ENCODE peak calls at places on chromosomes 4 and X, in seven cellular contexts. Z is dorsolateral prefrontal cortex, D is cardiac muscle cell, S is lower lobe of right lung, C is neural progenitor cell, W is astrocyte, V is SK-N-SH. R is an unnamed sample.

GRCh38 chr4:166377578-166377977 is 504.5 kb downstream of the TLL1 start:
- DNase-seq in C (no peak), D (no peak), S (no peak), W (no peak), V (no peak), Z (no peak), R (no peak)

GRCh38 chr4:177442623-177443155 is 452 bp upstream of the AGA start:
- DNase-seq in Z (no peak), D (no peak), S (no peak), C (no peak), V (peak; percentile 16), W (no peak), R (no peak)

GRCh38 chr4:80798082-80798481 is 232.4 kb upstream of the BMP3 start:
- DNase-seq in S (no peak), C (no peak), D (no peak), V (no peak), Z (no peak), W (no peak), R (no peak)

GRCh38 chr4:113069212-113069892 is 19.9 kb downstream of the ANK2 start:
- DNase-seq in D (no peak), C (no peak), W (no peak), V (no peak), S (no peak), Z (no peak), R (no peak)

GRCh38 chr4:4838602-4839470 is 20.6 kb upstream of the MSX1 start:
- DNase-seq in D (no peak), S (no peak), W (peak; percentile 34), V (no peak), C (no peak), Z (no peak), R (no peak)

GRCh38 chrX:39773923-39774803 is 323.6 kb downstream of the BCOR start:
- DNase-seq in Z (no peak), D (peak; percentile 60), W (peak; percentile 49), V (no peak), S (no peak), C (no peak), R (no peak)

GRCh38 chrX:66074920-66075879 is 35.3 kb upstream of the VSIG4 start:
- DNase-seq in C (no peak), S (peak; percentile 58), Z (no peak), V (no peak), W (no peak), D (no peak), R (no peak)

GRCh38 chr4:20268028-20268427 is 16.3 kb downstream of the SLIT2 start:
- DNase-seq in Z (no peak), V (no peak), W (no peak), C (no peak), S (no peak), D (no peak), R (no peak)

GRCh38 chrX:72306851-72307645 is 1.3 kb upstream of the CITED1 start:
- DNase-seq in Z (peak; percentile 38), S (peak; percentile 72), W (peak; percentile 62), V (peak; percentile 87), C (peak; percentile 79), D (peak; percentile 73), R (peak; percentile 62)

GRCh38 chrX:101550825-101551767 is 749 bp downstream of the ARMCX1 start:
- DNase-seq in V (peak; percentile 82), C (peak; percentile 72), S (peak; percentile 52), W (peak; percentile 20), D (peak; percentile 47), Z (peak; percentile 56), R (no peak)

GRCh38 chr4:189202182-189202868 is 738.3 kb upstream of the FRG1 start:
- DNase-seq in C (peak; percentile 79), W (peak; percentile 5), S (peak; percentile 65), D (peak; percentile 65), V (peak; percentile 45), Z (peak; percentile 7), R (peak; percentile 49)

GRCh38 chr4:153497091-153497531 is 31.0 kb downstream of the TMEM131L start:
- DNase-seq in D (peak; percentile 42), S (no peak), V (no peak), C (no peak), W (peak; percentile 45), Z (no peak), R (no peak)

GRCh38 chr4:1379351-1379781 is 26.9 kb downstream of the NKX1-1 start:
- DNase-seq in V (no peak), W (no peak), D (no peak), Z (peak; percentile 2), C (no peak), S (peak; percentile 40), R (no peak)

GRCh38 chrX:10755477-10756334 is 135.3 kb upstream of the MID1 start:
- DNase-seq in V (no peak), D (peak; percentile 80), Z (no peak), S (no peak), C (peak; percentile 70), W (peak; percentile 89), R (peak; percentile 6)

GRCh38 chrX:136933617-136934145 is 53.2 kb upstream of the RBMX start:
- DNase-seq in C (peak; percentile 15), V (no peak), W (no peak), D (no peak), S (no peak), Z (no peak), R (no peak)

GRCh38 chr4:186924723-186925122 is 201.1 kb upstream of the FAT1 start:
- DNase-seq in V (no peak), C (no peak), D (no peak), W (no peak), S (no peak), Z (no peak), R (no peak)

GRCh38 chrX:40947276-40947675 is 138.0 kb upstream of the USP9X start:
- DNase-seq in C (no peak), W (peak; percentile 77), V (no peak), D (no peak), Z (no peak), S (no peak), R (no peak)

GRCh38 chrX:154030266-154030665 is 10.6 kb upstream of the IRAK1 start:
- DNase-seq in W (no peak), V (no peak), Z (no peak), C (no peak), D (no peak), S (no peak), R (no peak)

GRCh38 chr4:56681158-56681848 is at the start of gene HOPX:
- DNase-seq in Z (peak; percentile 27), C (no peak), D (peak; percentile 41), V (no peak), W (peak; percentile 46), S (peak; percentile 87), R (peak; percentile 37)

GRCh38 chrX:3699841-3700381 is 13.5 kb downstream of the PRKX start:
- DNase-seq in W (no peak), S (no peak), C (no peak), Z (no peak), D (no peak), V (no peak), R (no peak)

GRCh38 chr4:89056292-89056952 is 563 bp downstream of the FAM13A start:
- DNase-seq in W (no peak), V (no peak), Z (no peak), D (no peak), C (no peak), S (no peak), R (no peak)

GRCh38 chr4:175066923-175067627 is 148.9 kb downstream of the ADAM29 start:
- DNase-seq in W (no peak), S (no peak), C (no peak), D (no peak), V (no peak), Z (no peak), R (no peak)

GRCh38 chr4:173170210-173170778 is 1.7 kb downstream of the GALNT7 start:
- DNase-seq in D (no peak), Z (no peak), C (no peak), V (no peak), W (no peak), S (no peak), R (no peak)

GRCh38 chr4:66613591-66613990 is 931.7 kb downstream of the CENPC start:
- DNase-seq in W (peak; percentile 12), S (no peak), D (no peak), C (no peak), Z (no peak), V (no peak), R (no peak)

GRCh38 chrX:54964766-54965511 is 29.0 kb downstream of the PFKFB1 start:
- DNase-seq in D (no peak), V (no peak), C (no peak), S (no peak), W (no peak), Z (no peak), R (no peak)

GRCh38 chr4:73520821-73521220 is 39.3 kb downstream of the AFM start:
- DNase-seq in V (no peak), Z (no peak), C (peak; percentile 56), W (peak; percentile 56), S (no peak), D (no peak), R (no peak)
- TF ChIP-seq CTCF in V (no peak), Z (no peak), C (no peak), W (no peak), S (no peak), D (peak; percentile 12), R (no peak)

GRCh38 chr4:87390931-87391782 is at the start of gene HSD17B11:
- DNase-seq in S (peak; percentile 93), V (peak; percentile 90), W (peak; percentile 90), D (peak; percentile 94), Z (peak; percentile 81), C (peak; percentile 93), R (peak; percentile 73)
- TF ChIP-seq CTCF in S (peak; percentile 23), V (peak; percentile 36), W (no peak), D (no peak), Z (peak; percentile 31), C (no peak), R (no peak)

GRCh38 chrX:47539860-47540259 is 21.1 kb upstream of the ARAF start:
- DNase-seq in V (no peak), S (no peak), W (peak; percentile 23), Z (no peak), C (no peak), D (no peak), R (no peak)

GRCh38 chrX:47540754-47541538 is 20.1 kb upstream of the ARAF start:
- DNase-seq in V (peak; percentile 80), S (peak; percentile 68), D (peak; percentile 89), C (peak; percentile 84), Z (peak; percentile 74), W (peak; percentile 85), R (peak; percentile 71)

DNA sequence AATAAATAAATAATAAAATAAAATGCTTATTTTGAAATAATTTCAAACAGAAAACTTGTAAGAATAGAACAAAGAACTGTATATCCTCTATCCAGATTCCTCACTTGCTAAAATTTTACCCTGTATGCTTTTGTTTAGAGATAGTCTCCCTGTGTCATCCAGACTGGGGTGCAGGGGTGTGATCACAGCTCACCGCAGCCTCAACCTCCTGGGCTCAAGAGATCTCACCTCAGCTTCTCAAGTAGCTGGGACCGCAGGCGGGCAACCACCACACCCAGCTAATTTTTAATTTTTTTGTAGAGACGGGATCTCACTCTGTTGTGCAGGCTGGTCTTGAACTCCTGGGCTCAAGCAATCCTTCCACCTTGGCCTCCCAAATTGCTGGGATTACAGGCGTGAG is 17.5 kb upstream of the ARAF start:
- DNase-seq in C (no peak), S (no peak), V (no peak), D (no peak), W (no peak), Z (no peak), R (no peak)
- TF ChIP-seq CTCF in C (no peak), S (no peak), V (no peak), D (no peak), W (no peak), Z (no peak), R (no peak)

DNA sequence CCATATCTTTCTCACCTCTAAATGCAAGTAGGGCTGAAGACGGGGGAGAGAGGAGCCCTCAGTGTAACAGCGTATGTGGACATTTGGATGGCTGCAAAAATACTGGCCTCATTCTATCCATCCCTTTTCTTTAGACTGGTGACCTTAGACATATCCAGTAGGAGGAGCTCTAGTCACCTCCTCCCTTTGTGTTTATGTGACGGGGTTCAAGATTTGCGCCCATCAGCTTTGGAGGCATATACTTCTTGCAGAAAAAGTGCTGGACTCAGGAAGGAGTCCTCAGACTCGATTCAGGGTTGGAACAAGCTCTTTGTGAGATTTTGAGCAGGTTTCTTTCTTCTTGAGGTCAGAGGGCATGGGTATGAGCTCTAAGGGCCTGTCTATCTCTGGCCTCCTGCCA is 86.2 kb downstream of the MAMLD1 start:
- DNase-seq in C (no peak), V (no peak), S (no peak), D (no peak), W (no peak), Z (no peak), R (no peak)
- TF ChIP-seq CTCF in C (peak; percentile 28), V (peak; percentile 32), S (no peak), D (peak; percentile 6), W (no peak), Z (peak; percentile 8), R (no peak)

R was measured in Calu3.